ENCODE peak calls at places on chromosomes 5 and 9, in eight cellular contexts. M, V, I, T, N, B, Y and P are unnamed samples.

GRCh38 chr5:67089200-67089725 is 107.3 kb downstream of the CD180 start:
- DNase-seq in M (no peak), V (no peak), I (no peak), T (no peak), N (peak; percentile 45), B (peak; percentile 5), Y (no peak), P (no peak)

GRCh38 chr9:36398745-36399144 is 1.3 kb downstream of the RNF38 start:
- DNase-seq in M (no peak), V (no peak), I (no peak), T (no peak), N (no peak), B (peak; percentile 73), Y (no peak), P (no peak)

GRCh38 chr5:126016256-126016655 is 407.0 kb upstream of the GRAMD2B start:
- DNase-seq in M (no peak), V (no peak), I (no peak), T (no peak), N (no peak), B (no peak), Y (no peak), P (no peak)

GRCh38 chr5:92237896-92238295 is 854.8 kb upstream of the ARRDC3 start:
- DNase-seq in M (no peak), V (no peak), I (no peak), T (no peak), N (no peak), B (no peak), Y (no peak), P (no peak)

GRCh38 chr5:88594441-88594840 is 288.5 kb downstream of the MEF2C start:
- DNase-seq in M (no peak), V (no peak), I (no peak), T (no peak), N (no peak), B (no peak), Y (no peak), P (no peak)

GRCh38 chr5:146825033-146825432 is 53.5 kb downstream of the PPP2R2B start:
- DNase-seq in M (peak; percentile 58), V (peak; percentile 83), I (no peak), T (no peak), N (no peak), B (no peak), Y (peak; percentile 85), P (no peak)

GRCh38 chr9:88418715-88419540 is 30.7 kb downstream of the SPIN1 start:
- DNase-seq in M (no peak), V (no peak), I (no peak), T (no peak), N (no peak), B (peak; percentile 61), Y (no peak), P (no peak)

GRCh38 chr5:1974501-1975405 is 92.0 kb upstream of the IRX4 start:
- DNase-seq in M (no peak), V (no peak), I (no peak), T (no peak), N (no peak), B (no peak), Y (no peak), P (no peak)

GRCh38 chr5:28896949-28897348 is 1858.6 kb upstream of the CDH9 start:
- DNase-seq in M (no peak), V (no peak), I (no peak), T (no peak), N (no peak), B (no peak), Y (no peak), P (no peak)

GRCh38 chr5:134664448-134664847 is 15.9 kb downstream of the SEC24A start:
- DNase-seq in M (no peak), V (no peak), I (no peak), T (no peak), N (no peak), B (no peak), Y (no peak), P (no peak)

GRCh38 chr9:99181206-99181605 is 40.5 kb downstream of the ALG2 start:
- DNase-seq in M (no peak), V (no peak), I (no peak), T (no peak), N (no peak), B (no peak), Y (no peak), P (no peak)

GRCh38 chr5:173764321-173765029 is 123.7 kb upstream of the CPEB4 start:
- DNase-seq in M (peak; percentile 92), V (peak; percentile 35), I (peak; percentile 71), T (no peak), N (peak; percentile 81), B (peak; percentile 95), Y (peak; percentile 34), P (no peak)

GRCh38 chr5:171845857-171846785 is 60.5 kb downstream of the SMIM23 start:
- DNase-seq in M (no peak), V (no peak), I (no peak), T (no peak), N (no peak), B (peak; percentile 15), Y (no peak), P (no peak)

GRCh38 chr5:91166040-91166807 is 216.9 kb downstream of the ARRDC3 start:
- DNase-seq in M (no peak), V (no peak), I (peak; percentile 31), T (no peak), N (no peak), B (peak; percentile 46), Y (no peak), P (no peak)

GRCh38 chr5:150507283-150508020 is 479 bp upstream of the NDST1 start:
- DNase-seq in M (no peak), V (no peak), I (no peak), T (no peak), N (no peak), B (no peak), Y (no peak), P (no peak)

GRCh38 chr5:178285399-178286225 is 53.0 kb upstream of the PHYKPL start:
- DNase-seq in M (no peak), V (no peak), I (no peak), T (no peak), N (no peak), B (no peak), Y (no peak), P (no peak)

GRCh38 chr9:34158362-34158869 is 20.4 kb upstream of the UBAP1 start:
- DNase-seq in M (no peak), V (no peak), I (no peak), T (no peak), N (no peak), B (peak; percentile 74), Y (peak; percentile 59), P (no peak)

GRCh38 chr9:98288876-98289275 is 33.4 kb upstream of the TBC1D2 start:
- DNase-seq in M (peak; percentile 3), V (no peak), I (no peak), T (no peak), N (no peak), B (no peak), Y (no peak), P (no peak)

GRCh38 chr9:15249042-15249818 is 57.8 kb downstream of the TTC39B start:
- DNase-seq in M (no peak), V (no peak), I (peak; percentile 41), T (no peak), N (no peak), B (peak; percentile 40), Y (peak; percentile 2), P (no peak)

GRCh38 chr5:57488308-57488955 is 5.8 kb upstream of the ACTBL2 start:
- DNase-seq in M (no peak), V (no peak), I (peak; percentile 35), T (no peak), N (no peak), B (peak; percentile 50), Y (no peak), P (no peak)

GRCh38 chr5:27598576-27598975 is 560.2 kb upstream of the CDH9 start:
- DNase-seq in M (no peak), V (no peak), I (no peak), T (no peak), N (no peak), B (no peak), Y (no peak), P (no peak)

GRCh38 chr9:27800159-27800558 is 226.9 kb upstream of the C9orf72 start:
- DNase-seq in M (no peak), V (no peak), I (no peak), T (no peak), N (no peak), B (no peak), Y (no peak), P (no peak)

GRCh38 chr5:22611327-22611726 is 241.8 kb downstream of the CDH12 start:
- DNase-seq in M (no peak), V (no peak), I (no peak), T (no peak), N (no peak), B (no peak), Y (no peak), P (no peak)

GRCh38 chr5:149054416-149054815 is 8.4 kb downstream of the SH3TC2 start:
- DNase-seq in M (no peak), V (no peak), I (no peak), T (no peak), N (no peak), B (no peak), Y (no peak), P (no peak)

GRCh38 chr5:110038297-110038997 is 348.7 kb downstream of the MAN2A1 start:
- DNase-seq in M (no peak), V (no peak), I (no peak), T (no peak), N (no peak), B (no peak), Y (no peak), P (no peak)

GRCh38 chr5:138867011-138867410 is 8.1 kb downstream of the LRRTM2 start:
- DNase-seq in M (no peak), V (no peak), I (no peak), T (no peak), N (no peak), B (no peak), Y (no peak), P (no peak)
- TF ChIP-seq CTCF in M (no peak), V (no peak), I (no peak), T (no peak), N (no peak), B (no peak), Y (no peak), P (no peak)

GRCh38 chr9:128845186-128845931 is 15.8 kb upstream of the SPOUT1 start:
- DNase-seq in M (no peak), V (no peak), I (no peak), T (no peak), N (no peak), B (no peak), Y (peak; percentile 37), P (no peak)
- TF ChIP-seq CTCF in M (no peak), V (no peak), I (peak; percentile 39), T (no peak), N (no peak), B (no peak), Y (no peak), P (no peak)

DNA sequence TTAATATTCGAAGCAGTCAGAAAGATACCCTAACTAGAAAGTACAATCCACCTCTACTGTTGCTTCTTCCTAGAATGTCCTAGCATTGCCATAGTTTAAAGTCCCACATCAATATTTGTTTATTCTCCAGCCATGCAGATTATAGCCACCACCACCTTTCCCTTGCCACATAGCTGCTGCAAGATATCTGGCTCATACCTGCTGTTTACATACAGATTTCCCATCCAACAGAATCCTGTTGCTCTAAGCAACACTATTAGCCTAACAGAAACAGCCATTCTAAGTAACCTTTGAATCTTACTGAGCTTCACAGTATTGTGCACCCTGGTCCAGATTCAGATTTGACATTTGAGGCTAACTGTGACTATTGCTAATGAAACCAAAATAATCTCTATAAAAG is 45.6 kb downstream of the GNAQ start:
- DNase-seq in M (no peak), V (no peak), I (no peak), T (no peak), N (no peak), B (no peak), Y (no peak), P (no peak)
- TF ChIP-seq CTCF in M (no peak), V (no peak), I (no peak), T (no peak), N (no peak), B (no peak), Y (no peak), P (no peak)

GRCh38 chr5:78509884-78510769 is 138.4 kb downstream of the LHFPL2 start:
- DNase-seq in M (peak; percentile 60), V (peak; percentile 70), I (no peak), T (peak; percentile 75), N (no peak), B (no peak), Y (peak; percentile 77), P (peak; percentile 49)
- TF ChIP-seq CTCF in M (no peak), V (no peak), I (peak; percentile 24), T (peak; percentile 3), N (no peak), B (peak; percentile 57), Y (peak; percentile 29), P (no peak)